ENCODE peak calls at places on chromosomes 11 and 22, in five cellular contexts. D is head of caudate nucleus, N is iris pigment epithelial cell, S is Peyer's patch, Q is NCI-H774. J is an unnamed sample.
A peak's percentile ranks its signal among the peaks of the same experiment; 100 is the strongest.

GRCh38 chr22:17368727-17369552 is at the start of gene CECR2:
- DNase-seq in D (peak; percentile 56), N (peak; percentile 30), S (peak; percentile 49), Q (peak; percentile 25), J (peak; percentile 67)

GRCh38 chr11:35615911-35616900 is 2.1 kb upstream of the FJX1 start:
- DNase-seq in D (peak; percentile 75), N (peak; percentile 79), S (no peak), Q (peak; percentile 31), J (peak; percentile 51)

GRCh38 chr11:85815186-85815911 is 4.4 kb upstream of the SYTL2 start:
- DNase-seq in D (no peak), N (peak; percentile 77), S (no peak), Q (no peak), J (no peak)

GRCh38 chr11:45860764-45861510 is 13.7 kb downstream of the CRY2 start:
- DNase-seq in D (no peak), N (no peak), S (no peak), Q (no peak), J (no peak)

GRCh38 chr11:75389276-75389605 is 10.1 kb upstream of the RPS3 start:
- DNase-seq in D (no peak), N (no peak), S (no peak), Q (no peak), J (no peak)

GRCh38 chr11:13082588-13082987 is 73.5 kb downstream of the RASSF10 start:
- DNase-seq in D (no peak), N (no peak), S (no peak), Q (no peak), J (no peak)

GRCh38 chr11:30788849-30789248 is 202.7 kb upstream of the MPPED2 start:
- DNase-seq in D (no peak), N (no peak), S (no peak), Q (no peak), J (peak; percentile 24)

GRCh38 chr11:128715691-128716153 is 21.9 kb downstream of the FLI1 start:
- DNase-seq in D (no peak), N (peak; percentile 67), S (no peak), Q (no peak), J (no peak)

GRCh38 chr22:45742866-45743450 is 71.3 kb downstream of the ATXN10 start:
- DNase-seq in D (no peak), N (peak; percentile 75), S (no peak), Q (peak; percentile 2), J (peak; percentile 14)

GRCh38 chr11:66268953-66269906 is 791 bp downstream of the RAB1B start:
- DNase-seq in D (no peak), N (peak; percentile 37), S (no peak), Q (no peak), J (peak; percentile 53)

GRCh38 chr11:67030976-67031375 is 8.0 kb downstream of the SYT12 start:
- DNase-seq in D (no peak), N (no peak), S (no peak), Q (no peak), J (no peak)

GRCh38 chr11:126862664-126863247 is 137.8 kb downstream of the KIRREL3 start:
- DNase-seq in D (no peak), N (no peak), S (no peak), Q (peak; percentile 8), J (no peak)

GRCh38 chr11:65316979-65317786 is 2.5 kb downstream of the CDC42EP2 start:
- DNase-seq in D (no peak), N (peak; percentile 71), S (peak; percentile 85), Q (peak; percentile 17), J (no peak)